ENCODE peak calls at places on chromosomes 11 and 22, in five cellular contexts. One of them, this sample, is unnamed.

GRCh38 chr22:35998748-35999147 is 29.9 kb downstream of the RBFOX2 start:
- DNase-seq in IMR-90: no peak
- DNase-seq in left lung: no peak
- DNase-seq in A549: no peak
- DNase-seq in heart left ventricle: no peak
- DNase-seq in this sample: no peak

GRCh38 chr11:36053901-36054300 is 110.0 kb downstream of the LDLRAD3 start:
- DNase-seq in IMR-90: no peak
- DNase-seq in heart left ventricle: no peak
- DNase-seq in left lung: no peak
- DNase-seq in A549: no peak
- DNase-seq in this sample: no peak

GRCh38 chr11:16969010-16970004 is 44.9 kb downstream of the PLEKHA7 start:
- DNase-seq in A549: no peak
- DNase-seq in IMR-90: no peak
- DNase-seq in left lung: no peak
- DNase-seq in heart left ventricle: no peak
- DNase-seq in this sample: no peak

GRCh38 chr22:30833328-30833727 is 135.2 kb downstream of the MORC2 start:
- DNase-seq in heart left ventricle: no peak
- DNase-seq in IMR-90: no peak
- DNase-seq in left lung: no peak
- DNase-seq in A549: no peak
- DNase-seq in this sample: no peak

GRCh38 chr11:110355011-110355744 is 58.8 kb upstream of the RDX start:
- DNase-seq in heart left ventricle: no peak
- DNase-seq in A549: no peak
- DNase-seq in IMR-90: no peak
- DNase-seq in left lung: no peak
- DNase-seq in this sample: no peak

GRCh38 chr11:57635236-57635635 is 14.5 kb downstream of the YPEL4 start:
- DNase-seq in heart left ventricle: no peak
- DNase-seq in IMR-90: no peak
- DNase-seq in left lung: no peak
- DNase-seq in A549: no peak
- DNase-seq in this sample: no peak

GRCh38 chr11:74744277-74744676 is 4.4 kb upstream of the RNF169 start:
- DNase-seq in heart left ventricle: no peak
- DNase-seq in IMR-90: peak; percentile 37
- DNase-seq in left lung: no peak
- DNase-seq in A549: no peak
- DNase-seq in this sample: no peak

GRCh38 chr11:83051760-83052671 is 19.7 kb downstream of the RAB30 start:
- DNase-seq in left lung: no peak
- DNase-seq in A549: no peak
- DNase-seq in heart left ventricle: no peak
- DNase-seq in IMR-90: peak; percentile 98
- DNase-seq in this sample: peak; percentile 71

GRCh38 chr11:70255717-70256116 is 14.8 kb upstream of the PPFIA1 start:
- DNase-seq in A549: no peak
- DNase-seq in IMR-90: no peak
- DNase-seq in heart left ventricle: no peak
- DNase-seq in left lung: no peak
- DNase-seq in this sample: no peak

GRCh38 chr11:117177534-117178209 is 871 bp upstream of the SIDT2 start:
- DNase-seq in heart left ventricle: no peak
- DNase-seq in IMR-90: no peak
- DNase-seq in A549: no peak
- DNase-seq in left lung: no peak
- DNase-seq in this sample: no peak

GRCh38 chr11:47895035-47895434 is 46.9 kb upstream of the NUP160 start:
- DNase-seq in left lung: no peak
- DNase-seq in A549: no peak
- DNase-seq in heart left ventricle: no peak
- DNase-seq in IMR-90: no peak
- DNase-seq in this sample: no peak

GRCh38 chr22:43002198-43002577 is 12.8 kb downstream of the PACSIN2 start:
- DNase-seq in A549: no peak
- DNase-seq in IMR-90: peak; percentile 91
- DNase-seq in left lung: no peak
- DNase-seq in heart left ventricle: no peak
- DNase-seq in this sample: peak; percentile 52
- H3K4me3 ChIP-seq in A549: peak overlapping the region; percentile 31
- H3K4me3 ChIP-seq in IMR-90: no peak overlapping the region
- H3K4me3 ChIP-seq in left lung: no peak overlapping the region
- H3K4me3 ChIP-seq in heart left ventricle: no peak overlapping the region
- H3K4me3 ChIP-seq in this sample: no peak overlapping the region

DNA sequence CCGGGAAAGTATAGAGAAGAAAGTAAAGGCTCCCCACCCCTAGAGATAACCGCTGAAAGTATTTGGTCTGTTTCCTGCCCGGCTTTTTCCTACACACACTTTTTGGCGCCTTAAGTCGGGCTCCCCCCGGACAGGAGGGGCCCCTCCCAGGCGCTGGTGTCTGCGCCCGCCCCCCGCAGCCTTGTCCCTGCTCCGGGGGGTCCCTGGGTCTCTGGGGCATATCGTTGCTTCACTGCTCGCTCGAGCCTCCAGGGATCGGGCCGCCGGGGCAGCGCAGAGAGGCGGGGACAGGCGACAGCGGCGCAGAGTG is 928 bp upstream of the CRACR2B start:
- DNase-seq in A549: no peak
- DNase-seq in left lung: no peak
- DNase-seq in IMR-90: no peak
- DNase-seq in heart left ventricle: no peak
- DNase-seq in this sample: no peak
- H3K4me3 ChIP-seq in A549: peak overlapping the region; percentile 52
- H3K4me3 ChIP-seq in left lung: peak overlapping the region; percentile 32
- H3K4me3 ChIP-seq in IMR-90: no peak overlapping the region
- H3K4me3 ChIP-seq in heart left ventricle: peak overlapping the region; percentile 69
- H3K4me3 ChIP-seq in this sample: no peak overlapping the region

DNA sequence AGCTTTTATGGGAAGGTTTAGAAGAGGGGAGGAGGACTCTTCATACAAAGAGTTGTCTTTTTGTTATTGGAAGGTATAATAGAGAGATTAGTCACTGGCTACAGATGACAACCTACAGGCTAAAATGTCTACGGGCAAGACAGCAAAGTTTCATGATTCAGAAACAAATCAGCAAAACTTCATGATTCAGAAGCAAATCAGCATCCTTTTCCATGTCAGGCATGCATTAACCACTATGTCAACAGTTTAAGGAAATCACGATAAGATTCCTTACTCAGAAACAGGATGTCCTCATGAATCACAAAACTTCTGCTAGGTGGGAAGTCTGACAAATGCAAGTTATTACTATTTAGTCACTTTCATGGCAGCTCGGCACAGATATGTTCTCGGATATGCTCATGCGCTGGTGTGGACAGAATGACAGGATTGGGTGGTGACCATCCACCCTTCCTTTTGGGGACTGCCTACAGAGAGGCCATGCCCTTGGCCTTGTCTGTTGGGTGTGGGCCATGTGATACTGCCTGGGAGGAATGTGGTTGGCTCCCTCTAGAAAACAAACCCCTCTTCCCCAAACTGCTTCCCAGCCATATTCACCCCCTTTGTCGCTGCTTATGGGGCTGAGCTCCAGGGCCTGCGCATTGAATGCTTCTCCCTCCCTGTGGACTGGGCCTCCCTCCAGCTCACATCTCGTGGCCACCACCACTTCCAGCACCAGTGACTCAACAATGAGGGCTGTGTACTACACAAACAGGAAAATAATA is 10.2 kb downstream of the C11orf91 start:
- DNase-seq in left lung: peak; percentile 65
- DNase-seq in A549: peak; percentile 82
- DNase-seq in heart left ventricle: no peak
- DNase-seq in IMR-90: peak; percentile 99
- DNase-seq in this sample: peak; percentile 93
- H3K4me3 ChIP-seq in left lung: no peak overlapping the region
- H3K4me3 ChIP-seq in A549: peak overlapping the region; percentile 6
- H3K4me3 ChIP-seq in heart left ventricle: no peak overlapping the region
- H3K4me3 ChIP-seq in IMR-90: no peak overlapping the region
- H3K4me3 ChIP-seq in this sample: no peak overlapping the region

GRCh38 chr11:25484225-25484624 is 847.7 kb upstream of the ANO3 start:
- DNase-seq in A549: no peak
- DNase-seq in left lung: no peak
- DNase-seq in IMR-90: no peak
- DNase-seq in heart left ventricle: no peak
- DNase-seq in this sample: no peak
- H3K4me3 ChIP-seq in A549: no peak overlapping the region
- H3K4me3 ChIP-seq in left lung: no peak overlapping the region
- H3K4me3 ChIP-seq in IMR-90: no peak overlapping the region
- H3K4me3 ChIP-seq in heart left ventricle: no peak overlapping the region
- H3K4me3 ChIP-seq in this sample: no peak overlapping the region

DNA sequence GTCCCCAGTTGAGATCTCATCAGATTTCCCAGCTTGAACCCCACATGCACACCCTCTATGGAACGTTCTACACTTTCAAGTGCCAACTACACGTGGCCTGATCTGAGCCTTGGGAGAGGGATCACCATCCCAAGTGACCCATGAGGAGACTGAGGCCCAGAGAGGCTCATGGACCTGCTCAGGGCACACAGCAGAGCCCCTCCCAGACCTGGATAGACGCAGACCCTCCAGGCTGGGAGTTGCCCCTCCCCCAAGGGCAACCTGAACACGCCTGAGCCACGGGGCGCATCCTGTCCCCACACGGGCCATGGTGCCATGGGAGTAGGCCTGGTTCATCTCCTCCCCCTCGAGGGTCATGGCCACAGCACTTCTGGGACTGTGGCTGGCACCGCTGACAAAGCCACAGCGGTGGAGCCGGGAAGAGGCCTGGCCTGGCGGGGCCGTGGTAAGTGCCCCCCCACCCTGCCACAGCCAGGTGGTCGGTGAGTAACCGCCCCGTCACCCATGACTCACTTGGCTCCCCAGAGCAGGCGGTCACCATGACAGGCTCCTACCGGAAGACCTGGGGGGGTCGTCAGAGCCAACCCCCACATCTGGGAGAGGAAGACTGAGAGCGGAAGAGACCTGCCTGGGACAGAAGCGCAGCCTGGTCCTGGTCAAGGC is 8.1 kb downstream of the WNT7B start:
- DNase-seq in A549: peak; percentile 77
- DNase-seq in left lung: no peak
- DNase-seq in heart left ventricle: no peak
- DNase-seq in IMR-90: peak; percentile 92
- DNase-seq in this sample: peak; percentile 93
- H3K4me3 ChIP-seq in A549: peak overlapping the region; percentile 17
- H3K4me3 ChIP-seq in left lung: no peak overlapping the region
- H3K4me3 ChIP-seq in heart left ventricle: no peak overlapping the region
- H3K4me3 ChIP-seq in IMR-90: no peak overlapping the region
- H3K4me3 ChIP-seq in this sample: no peak overlapping the region